ENCODE peak calls at places on chromosomes 7 and 10, in nine cellular contexts. J, V, L, B, Z, G, S, Y and P are unnamed samples.
A peak's percentile ranks its signal among the peaks of the same experiment; 100 is the strongest.

GRCh38 chr10:132575320-132576201 is 38.0 kb downstream of the INPP5A start:
- DNase-seq in J (no peak), V (no peak), L (no peak), B (peak; percentile 48), Z (no peak), G (peak; percentile 70), S (no peak), Y (peak; percentile 65), P (no peak)

GRCh38 chr7:2185715-2186114 is 47.0 kb downstream of the MAD1L1 start:
- DNase-seq in J (no peak), V (no peak), L (no peak), B (no peak), Z (no peak), G (no peak), S (no peak), Y (no peak), P (no peak)

GRCh38 chr10:3622845-3623621 is 162.0 kb downstream of the KLF6 start:
- DNase-seq in J (no peak), V (no peak), L (no peak), B (no peak), Z (no peak), G (no peak), S (no peak), Y (no peak), P (no peak)

GRCh38 chr7:39605087-39605486 is 18.3 kb upstream of the RALA start:
- DNase-seq in J (no peak), V (no peak), L (no peak), B (peak; percentile 17), Z (no peak), G (no peak), S (no peak), Y (no peak), P (no peak)

GRCh38 chr7:21782996-21783395 is 162.7 kb downstream of the CDCA7L start:
- DNase-seq in J (no peak), V (no peak), L (no peak), B (no peak), Z (no peak), G (no peak), S (no peak), Y (no peak), P (no peak)

GRCh38 chr7:1225462-1226154 is 7.1 kb upstream of the UNCX start:
- DNase-seq in J (no peak), V (no peak), L (no peak), B (no peak), Z (no peak), G (peak; percentile 11), S (no peak), Y (no peak), P (peak; percentile 39)

GRCh38 chr10:77253037-77253436 is 384.6 kb downstream of the KCNMA1 start:
- DNase-seq in J (no peak), V (no peak), L (no peak), B (no peak), Z (no peak), G (no peak), S (no peak), Y (no peak), P (no peak)

GRCh38 chr10:115117301-115117700 is 24.1 kb downstream of the ATRNL1 start:
- DNase-seq in J (no peak), V (no peak), L (no peak), B (no peak), Z (peak; percentile 2), G (no peak), S (no peak), Y (no peak), P (no peak)

DNA sequence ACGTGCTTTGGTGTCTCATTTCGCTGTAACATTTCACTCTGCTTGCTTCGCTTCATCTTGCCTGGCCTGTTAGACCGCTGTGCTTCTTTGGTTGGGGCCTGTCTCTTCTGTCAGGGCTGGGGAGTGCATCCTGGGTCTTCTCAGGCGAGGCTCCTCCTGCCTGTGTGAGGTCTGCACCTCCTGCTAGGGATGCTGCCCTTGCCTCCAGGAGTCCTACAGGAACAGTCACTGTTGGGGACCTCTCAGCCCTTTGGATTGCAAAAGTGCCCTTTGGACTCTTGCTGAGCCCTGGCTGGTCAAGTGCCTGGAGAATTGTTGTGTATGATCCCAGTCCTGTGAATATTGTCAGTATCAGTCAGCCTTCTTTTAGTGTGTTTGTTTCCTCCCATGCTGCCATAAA is 84.0 kb downstream of the MDFIC start:
- DNase-seq in J (no peak), V (no peak), L (peak; percentile 51), B (peak; percentile 48), Z (no peak), G (no peak), S (no peak), Y (no peak), P (no peak)
- H3K9me3 ChIP-seq in J (no peaks in the 10 kb centered on the region), V (no peaks in the 10 kb centered on the region), L (no peaks in the 10 kb centered on the region), B (no peaks in the 10 kb centered on the region), Z (peaks cover 11% of the 10 kb centered on the region), G (no peaks in the 10 kb centered on the region), S (no peaks in the 10 kb centered on the region), Y (no peaks in the 10 kb centered on the region), P (no peaks in the 10 kb centered on the region)

GRCh38 chr7:157785486-157786186 is 448.8 kb downstream of the DNAJB6 start:
- DNase-seq in J (no peak), V (no peak), L (no peak), B (no peak), Z (no peak), G (no peak), S (no peak), Y (no peak), P (no peak)

GRCh38 chr7:157788573-157788972 is 451.8 kb downstream of the DNAJB6 start:
- DNase-seq in J (no peak), V (no peak), L (no peak), B (no peak), Z (no peak), G (no peak), S (no peak), Y (no peak), P (no peak)

GRCh38 chr7:157785021-157785441 is 448.2 kb downstream of the DNAJB6 start:
- DNase-seq in J (no peak), V (no peak), L (no peak), B (no peak), Z (no peak), G (peak; percentile 4), S (no peak), Y (no peak), P (no peak)

GRCh38 chr7:157787275-157787701 is 450.5 kb downstream of the DNAJB6 start:
- DNase-seq in J (no peak), V (no peak), L (no peak), B (no peak), Z (no peak), G (no peak), S (no peak), Y (no peak), P (no peak)

GRCh38 chr7:157786375-157787274 is 449.8 kb downstream of the DNAJB6 start:
- DNase-seq in J (no peak), V (no peak), L (no peak), B (no peak), Z (no peak), G (no peak), S (no peak), Y (no peak), P (no peak)
- H3K9me3 ChIP-seq in J (no peaks in the 10 kb centered on the region), V (no peaks in the 10 kb centered on the region), L (no peaks in the 10 kb centered on the region), B (no peaks in the 10 kb centered on the region), Z (no peaks in the 10 kb centered on the region), G (no peaks in the 10 kb centered on the region), S (no peaks in the 10 kb centered on the region), Y (peaks cover 90% of the 10 kb centered on the region), P (no peaks in the 10 kb centered on the region)

DNA sequence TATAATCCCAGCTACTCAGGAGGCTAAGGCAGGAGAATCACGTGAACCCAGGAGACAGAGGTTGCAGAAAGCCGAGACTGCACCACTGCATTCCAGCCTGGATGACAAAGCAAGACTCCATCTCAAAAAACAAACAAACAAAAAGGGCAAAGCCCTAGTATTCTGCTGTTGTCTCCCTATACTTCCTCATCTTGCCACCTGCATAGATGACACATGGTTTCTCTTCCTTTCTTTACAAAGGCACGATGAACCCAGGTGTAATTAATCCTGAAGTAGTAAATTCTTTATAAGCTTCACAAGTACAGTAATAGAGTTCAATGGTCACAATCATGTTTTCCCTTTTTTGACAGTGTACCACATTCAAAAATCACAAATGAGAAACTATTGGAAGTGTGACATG is 9.8 kb upstream of the ZNF727 start:
- DNase-seq in J (no peak), V (no peak), L (no peak), B (no peak), Z (no peak), G (no peak), S (no peak), Y (no peak), P (no peak)
- H3K9me3 ChIP-seq in J (peaks cover 61% of the 10 kb centered on the region), V (peaks cover 43% of the 10 kb centered on the region), L (peaks cover 5% of the 10 kb centered on the region), B (peaks cover 10% of the 10 kb centered on the region), Z (peaks cover 20% of the 10 kb centered on the region), G (no peaks in the 10 kb centered on the region), S (peaks cover 78% of the 10 kb centered on the region), Y (peaks cover 47% of the 10 kb centered on the region), P (peaks cover 2% of the 10 kb centered on the region)

GRCh38 chr10:96263173-96263572 is 8.2 kb downstream of the BLNK start:
- DNase-seq in J (no peak), V (no peak), L (no peak), B (no peak), Z (no peak), G (no peak), S (no peak), Y (no peak), P (no peak)
- H3K9me3 ChIP-seq in J (no peaks in the 10 kb centered on the region), V (no peaks in the 10 kb centered on the region), L (no peaks in the 10 kb centered on the region), B (no peaks in the 10 kb centered on the region), Z (no peaks in the 10 kb centered on the region), G (no peaks in the 10 kb centered on the region), S (no peaks in the 10 kb centered on the region), Y (no peaks in the 10 kb centered on the region), P (no peaks in the 10 kb centered on the region)

DNA sequence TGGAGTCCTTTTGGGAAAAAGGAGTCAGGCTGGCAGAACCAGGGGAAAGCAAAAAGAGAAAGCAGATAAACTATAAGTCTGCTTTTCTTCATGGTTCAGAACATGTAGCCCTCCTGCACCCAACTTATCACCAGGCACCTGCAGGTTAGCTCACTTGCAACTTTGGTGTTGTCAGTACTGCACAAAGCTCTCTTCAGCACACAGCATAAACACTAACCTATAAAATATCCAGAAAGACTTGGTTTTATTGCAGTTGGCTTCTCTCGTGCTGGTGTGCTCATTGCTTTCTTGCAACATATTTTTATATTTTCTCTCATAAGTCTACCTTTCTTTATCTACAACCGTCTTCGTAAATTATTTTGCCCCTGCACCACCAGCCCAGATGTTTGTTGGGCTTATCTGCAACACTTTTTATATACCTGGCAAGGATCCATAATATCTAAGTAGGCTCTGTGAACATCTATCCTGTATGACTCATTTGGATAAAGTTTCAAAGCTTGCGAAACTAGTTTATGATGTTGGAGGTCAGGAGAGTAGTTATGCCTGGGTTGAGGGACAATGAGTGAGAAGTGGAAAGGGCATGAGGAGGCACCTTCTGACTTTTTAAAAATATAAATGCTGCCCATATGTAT is 164.6 kb downstream of the ANKRD30A start:
- DNase-seq in J (no peak), V (no peak), L (no peak), B (peak; percentile 73), Z (no peak), G (no peak), S (no peak), Y (no peak), P (no peak)
- H3K9me3 ChIP-seq in J (no peaks in the 10 kb centered on the region), V (peaks cover 22% of the 10 kb centered on the region), L (peaks cover 6% of the 10 kb centered on the region), B (peaks cover 13% of the 10 kb centered on the region), Z (peaks cover 11% of the 10 kb centered on the region), G (no peaks in the 10 kb centered on the region), S (peaks cover 27% of the 10 kb centered on the region), Y (peaks cover 28% of the 10 kb centered on the region), P (no peaks in the 10 kb centered on the region)